ENCODE peak calls at places on chromosomes 5 and 9, in seven cellular contexts. One of them, this sample, is unnamed.

GRCh38 chr5:159161361-159162214 is 47.8 kb downstream of the RNF145 start:
- DNase-seq in AG04449: no peak
- DNase-seq in aorta: no peak
- DNase-seq in stimulated activated effector memory CD8-positive, alpha-beta T cell treated with anti-CD3 and anti-CD28 coated beads, Interleukin-12 subunit alpha, Interleukin-12 subunit beta, amount 100 ng/mL, for 72 hours: no peak
- DNase-seq in GM06990: no peak
- DNase-seq in activated CD4-positive, alpha-beta T cell treated with anti-CD3 and anti-CD28 coated beads, Interleukin-2, amount 50 U/mL, for 1 hour: no peak
- DNase-seq in mesendoderm: no peak
- DNase-seq in this sample: no peak

GRCh38 chr5:154271466-154271865 is 80.9 kb downstream of the GALNT10 start:
- DNase-seq in stimulated activated effector memory CD8-positive, alpha-beta T cell treated with anti-CD3 and anti-CD28 coated beads, Interleukin-12 subunit alpha, Interleukin-12 subunit beta, amount 100 ng/mL, for 72 hours: no peak
- DNase-seq in mesendoderm: no peak
- DNase-seq in AG04449: no peak
- DNase-seq in GM06990: no peak
- DNase-seq in aorta: no peak
- DNase-seq in activated CD4-positive, alpha-beta T cell treated with anti-CD3 and anti-CD28 coated beads, Interleukin-2, amount 50 U/mL, for 1 hour: no peak
- DNase-seq in this sample: no peak

GRCh38 chr9:78664370-78664769 is 367.4 kb downstream of the PSAT1 start:
- DNase-seq in AG04449: no peak
- DNase-seq in mesendoderm: no peak
- DNase-seq in activated CD4-positive, alpha-beta T cell treated with anti-CD3 and anti-CD28 coated beads, Interleukin-2, amount 50 U/mL, for 1 hour: no peak
- DNase-seq in aorta: no peak
- DNase-seq in GM06990: no peak
- DNase-seq in stimulated activated effector memory CD8-positive, alpha-beta T cell treated with anti-CD3 and anti-CD28 coated beads, Interleukin-12 subunit alpha, Interleukin-12 subunit beta, amount 100 ng/mL, for 72 hours: no peak
- DNase-seq in this sample: no peak

GRCh38 chr5:178326054-178326715 is 93.6 kb upstream of the PHYKPL start:
- DNase-seq in activated CD4-positive, alpha-beta T cell treated with anti-CD3 and anti-CD28 coated beads, Interleukin-2, amount 50 U/mL, for 1 hour: no peak
- DNase-seq in mesendoderm: no peak
- DNase-seq in aorta: no peak
- DNase-seq in GM06990: no peak
- DNase-seq in stimulated activated effector memory CD8-positive, alpha-beta T cell treated with anti-CD3 and anti-CD28 coated beads, Interleukin-12 subunit alpha, Interleukin-12 subunit beta, amount 100 ng/mL, for 72 hours: no peak
- DNase-seq in AG04449: no peak
- DNase-seq in this sample: no peak

GRCh38 chr5:6583049-6583880 is 49.6 kb downstream of the NSUN2 start:
- DNase-seq in mesendoderm: peak
- DNase-seq in aorta: no peak
- DNase-seq in activated CD4-positive, alpha-beta T cell treated with anti-CD3 and anti-CD28 coated beads, Interleukin-2, amount 50 U/mL, for 1 hour: peak
- DNase-seq in AG04449: no peak
- DNase-seq in GM06990: peak
- DNase-seq in stimulated activated effector memory CD8-positive, alpha-beta T cell treated with anti-CD3 and anti-CD28 coated beads, Interleukin-12 subunit alpha, Interleukin-12 subunit beta, amount 100 ng/mL, for 72 hours: no peak
- DNase-seq in this sample: peak

GRCh38 chr9:136619742-136620440 is 42.8 kb upstream of the EGFL7 start:
- DNase-seq in AG04449: no peak
- DNase-seq in stimulated activated effector memory CD8-positive, alpha-beta T cell treated with anti-CD3 and anti-CD28 coated beads, Interleukin-12 subunit alpha, Interleukin-12 subunit beta, amount 100 ng/mL, for 72 hours: no peak
- DNase-seq in activated CD4-positive, alpha-beta T cell treated with anti-CD3 and anti-CD28 coated beads, Interleukin-2, amount 50 U/mL, for 1 hour: no peak
- DNase-seq in aorta: peak
- DNase-seq in mesendoderm: no peak
- DNase-seq in GM06990: no peak
- DNase-seq in this sample: no peak

GRCh38 chr9:128149001-128149701 is at the start of gene LCN2:
- DNase-seq in aorta: peak
- DNase-seq in AG04449: no peak
- DNase-seq in GM06990: no peak
- DNase-seq in mesendoderm: no peak
- DNase-seq in stimulated activated effector memory CD8-positive, alpha-beta T cell treated with anti-CD3 and anti-CD28 coated beads, Interleukin-12 subunit alpha, Interleukin-12 subunit beta, amount 100 ng/mL, for 72 hours: no peak
- DNase-seq in activated CD4-positive, alpha-beta T cell treated with anti-CD3 and anti-CD28 coated beads, Interleukin-2, amount 50 U/mL, for 1 hour: no peak
- DNase-seq in this sample: peak

GRCh38 chr5:84249918-84250635 is 134.6 kb downstream of the EDIL3 start:
- DNase-seq in aorta: no peak
- DNase-seq in AG04449: peak
- DNase-seq in stimulated activated effector memory CD8-positive, alpha-beta T cell treated with anti-CD3 and anti-CD28 coated beads, Interleukin-12 subunit alpha, Interleukin-12 subunit beta, amount 100 ng/mL, for 72 hours: no peak
- DNase-seq in GM06990: no peak
- DNase-seq in activated CD4-positive, alpha-beta T cell treated with anti-CD3 and anti-CD28 coated beads, Interleukin-2, amount 50 U/mL, for 1 hour: no peak
- DNase-seq in mesendoderm: peak
- DNase-seq in this sample: peak

GRCh38 chr9:38417003-38417965 is 7.0 kb downstream of the IGFBPL1 start:
- DNase-seq in mesendoderm: peak
- DNase-seq in aorta: no peak
- DNase-seq in activated CD4-positive, alpha-beta T cell treated with anti-CD3 and anti-CD28 coated beads, Interleukin-2, amount 50 U/mL, for 1 hour: peak
- DNase-seq in stimulated activated effector memory CD8-positive, alpha-beta T cell treated with anti-CD3 and anti-CD28 coated beads, Interleukin-12 subunit alpha, Interleukin-12 subunit beta, amount 100 ng/mL, for 72 hours: no peak
- DNase-seq in GM06990: no peak
- DNase-seq in AG04449: no peak
- DNase-seq in this sample: peak

This sample was measured in islet precursor cell.